ENCODE peak calls at places on chromosomes 6 and 20, in four cellular contexts. W is stimulated activated naive CD8-positive, alpha-beta T cell treated with anti-CD3 and anti-CD28 coated beads, Interleukin-15, Interleukin-2, amounts not matched to agents 100 U/mL and 50 U/mL, for 24 hours; R is SK-N-SH; D is stimulated activated CD4-positive, alpha-beta T cell treated with anti-CD3 and anti-CD28 coated beads, Interleukin-1b, Interleukin-23, amount 100 ng/mL, for 24 hours. U is an unnamed sample.

GRCh38 chr6:9254251-9254650 is 818.9 kb upstream of the SLC35B3 start:
- DNase-seq in W (no peak), R (no peak), D (no peak), U (no peak)

GRCh38 chr20:62198496-62198895 is 15.7 kb downstream of the MTG2 start:
- DNase-seq in W (no peak), R (no peak), D (no peak), U (no peak)

GRCh38 chr20:22216984-22217383 is 367.4 kb downstream of the FOXA2 start:
- DNase-seq in W (no peak), R (no peak), D (no peak), U (no peak)

GRCh38 chr6:110525001-110525400 is 48.6 kb upstream of the SLC22A16 start:
- DNase-seq in W (no peak), R (no peak), D (no peak), U (no peak)

GRCh38 chr6:7540595-7540994 is 876 bp upstream of the DSP start:
- DNase-seq in W (no peak), R (peak), D (no peak), U (no peak)

GRCh38 chr20:8020314-8021079 is 936 bp upstream of the TMX4 start:
- DNase-seq in W (no peak), R (no peak), D (no peak), U (no peak)

GRCh38 chr6:10412165-10412947 is 2.5 kb downstream of the TFAP2A start:
- DNase-seq in W (peak), R (peak), D (no peak), U (no peak)

GRCh38 chr6:35034411-35035171 is 106.5 kb downstream of the TCP11 start:
- DNase-seq in W (no peak), R (no peak), D (no peak), U (no peak)

GRCh38 chr20:38889792-38890496 is 36.3 kb upstream of the FAM83D start:
- DNase-seq in W (no peak), R (peak), D (no peak), U (peak)

GRCh38 chr20:49843770-49844169 is 31.1 kb downstream of the SLC9A8 start:
- DNase-seq in W (no peak), R (no peak), D (no peak), U (no peak)

GRCh38 chr20:46995561-46996142 is 101.0 kb downstream of the EYA2 start:
- DNase-seq in W (no peak), R (no peak), D (no peak), U (no peak)

GRCh38 chr20:63015147-63015664 is 8.4 kb upstream of the BHLHE23 start:
- DNase-seq in W (no peak), R (no peak), D (no peak), U (no peak)

GRCh38 chr20:16740365-16741072 is 7.6 kb upstream of the OTOR start:
- DNase-seq in W (no peak), R (no peak), D (no peak), U (no peak)

GRCh38 chr6:163729127-163729872 is 314.8 kb downstream of the QKI start:
- DNase-seq in W (no peak), R (no peak), D (no peak), U (peak)

GRCh38 chr6:68040780-68041179 is 594.3 kb upstream of the ADGRB3 start:
- DNase-seq in W (no peak), R (no peak), D (no peak), U (no peak)

GRCh38 chr6:68533339-68533795 is 101.7 kb upstream of the ADGRB3 start:
- DNase-seq in W (no peak), R (no peak), D (no peak), U (no peak)

GRCh38 chr6:127190552-127190951 is 72.1 kb downstream of the RSPO3 start:
- DNase-seq in W (no peak), R (no peak), D (no peak), U (peak)

GRCh38 chr6:127299522-127300240 is 33.0 kb downstream of the RNF146 start:
- DNase-seq in W (no peak), R (no peak), D (no peak), U (no peak)

GRCh38 chr6:124446966-124447365 is 515.3 kb upstream of the RNF217 start:
- DNase-seq in W (no peak), R (no peak), D (no peak), U (no peak)

GRCh38 chr6:146595981-146596731 is 2.6 kb upstream of the ADGB start:
- DNase-seq in W (no peak), R (no peak), D (no peak), U (no peak)